ENCODE peak calls at places on chromosome 10, in ten cellular contexts. One of them, this sample, is unnamed.

GRCh38 chr10:112475565-112476233 is 28.7 kb downstream of the VTI1A start:
- DNase-seq in HCT116: no peak
- DNase-seq in body of pancreas: no peak
- DNase-seq in cardiac muscle cell: no peak
- DNase-seq in left ventricle myocardium inferior: no peak
- DNase-seq in lower lobe of right lung: no peak
- DNase-seq in prostate gland: no peak
- DNase-seq in stomach: no peak
- DNase-seq in tibial nerve: no peak
- DNase-seq in endothelial cell of umbilical vein: peak; percentile 37
- DNase-seq in this sample: no peak

GRCh38 chr10:24433705-24434104 is 224.8 kb downstream of the KIAA1217 start:
- DNase-seq in HCT116: no peak
- DNase-seq in body of pancreas: no peak
- DNase-seq in cardiac muscle cell: no peak
- DNase-seq in left ventricle myocardium inferior: no peak
- DNase-seq in lower lobe of right lung: no peak
- DNase-seq in prostate gland: no peak
- DNase-seq in stomach: no peak
- DNase-seq in tibial nerve: no peak
- DNase-seq in endothelial cell of umbilical vein: no peak
- DNase-seq in this sample: no peak

GRCh38 chr10:25934673-25935139 is 677 bp downstream of the MYO3A start:
- DNase-seq in HCT116: no peak
- DNase-seq in body of pancreas: peak; percentile 23
- DNase-seq in cardiac muscle cell: peak; percentile 58
- DNase-seq in left ventricle myocardium inferior: no peak
- DNase-seq in lower lobe of right lung: no peak
- DNase-seq in prostate gland: no peak
- DNase-seq in stomach: no peak
- DNase-seq in tibial nerve: no peak
- DNase-seq in endothelial cell of umbilical vein: no peak
- DNase-seq in this sample: peak; percentile 72

GRCh38 chr10:16803464-16803863 is 13.8 kb downstream of the RSU1 start:
- DNase-seq in HCT116: no peak
- DNase-seq in body of pancreas: no peak
- DNase-seq in cardiac muscle cell: no peak
- DNase-seq in left ventricle myocardium inferior: no peak
- DNase-seq in lower lobe of right lung: no peak
- DNase-seq in prostate gland: no peak
- DNase-seq in stomach: no peak
- DNase-seq in tibial nerve: no peak
- DNase-seq in endothelial cell of umbilical vein: no peak
- DNase-seq in this sample: no peak

GRCh38 chr10:22997102-22997501 is 69.2 kb downstream of the ARMC3 start:
- DNase-seq in HCT116: peak; percentile 19
- DNase-seq in body of pancreas: no peak
- DNase-seq in cardiac muscle cell: peak; percentile 18
- DNase-seq in left ventricle myocardium inferior: no peak
- DNase-seq in lower lobe of right lung: no peak
- DNase-seq in prostate gland: no peak
- DNase-seq in stomach: no peak
- DNase-seq in tibial nerve: no peak
- DNase-seq in endothelial cell of umbilical vein: peak; percentile 7
- DNase-seq in this sample: peak; percentile 60

GRCh38 chr10:49733866-49734265 is 28.3 kb downstream of the OGDHL start:
- DNase-seq in HCT116: no peak
- DNase-seq in body of pancreas: no peak
- DNase-seq in cardiac muscle cell: no peak
- DNase-seq in left ventricle myocardium inferior: no peak
- DNase-seq in lower lobe of right lung: no peak
- DNase-seq in prostate gland: no peak
- DNase-seq in stomach: no peak
- DNase-seq in tibial nerve: no peak
- DNase-seq in endothelial cell of umbilical vein: no peak
- DNase-seq in this sample: peak; percentile 8

GRCh38 chr10:115818015-115818414 is 455.0 kb downstream of the GFRA1 start:
- DNase-seq in HCT116: no peak
- DNase-seq in body of pancreas: no peak
- DNase-seq in cardiac muscle cell: no peak
- DNase-seq in left ventricle myocardium inferior: no peak
- DNase-seq in lower lobe of right lung: no peak
- DNase-seq in prostate gland: no peak
- DNase-seq in stomach: no peak
- DNase-seq in tibial nerve: no peak
- DNase-seq in endothelial cell of umbilical vein: no peak
- DNase-seq in this sample: no peak

GRCh38 chr10:84084342-84084741 is 55.0 kb upstream of the GHITM start:
- DNase-seq in HCT116: no peak
- DNase-seq in body of pancreas: no peak
- DNase-seq in cardiac muscle cell: no peak
- DNase-seq in left ventricle myocardium inferior: no peak
- DNase-seq in lower lobe of right lung: no peak
- DNase-seq in prostate gland: no peak
- DNase-seq in stomach: no peak
- DNase-seq in tibial nerve: no peak
- DNase-seq in endothelial cell of umbilical vein: no peak
- DNase-seq in this sample: no peak

GRCh38 chr10:28054211-28054888 is 55.5 kb upstream of the ODAD2 start:
- DNase-seq in HCT116: peak; percentile 42
- DNase-seq in body of pancreas: no peak
- DNase-seq in cardiac muscle cell: no peak
- DNase-seq in left ventricle myocardium inferior: no peak
- DNase-seq in lower lobe of right lung: no peak
- DNase-seq in prostate gland: no peak
- DNase-seq in stomach: no peak
- DNase-seq in tibial nerve: no peak
- DNase-seq in endothelial cell of umbilical vein: peak; percentile 49
- DNase-seq in this sample: no peak

GRCh38 chr10:48194830-48195229 is 79.7 kb downstream of the FRMPD2 start:
- DNase-seq in HCT116: peak; percentile 47
- DNase-seq in body of pancreas: peak; percentile 11
- DNase-seq in cardiac muscle cell: no peak
- DNase-seq in left ventricle myocardium inferior: no peak
- DNase-seq in lower lobe of right lung: no peak
- DNase-seq in prostate gland: no peak
- DNase-seq in stomach: no peak
- DNase-seq in tibial nerve: no peak
- DNase-seq in endothelial cell of umbilical vein: no peak
- DNase-seq in this sample: no peak
- H3K27me3 ChIP-seq in HCT116: no peaks in the 10 kb centered on the region
- H3K27me3 ChIP-seq in body of pancreas: no peaks in the 10 kb centered on the region
- H3K27me3 ChIP-seq in cardiac muscle cell: no peaks in the 10 kb centered on the region
- H3K27me3 ChIP-seq in left ventricle myocardium inferior: peaks cover 15% of the 10 kb centered on the region
- H3K27me3 ChIP-seq in lower lobe of right lung: peaks cover 4% of the 10 kb centered on the region
- H3K27me3 ChIP-seq in prostate gland: no peaks in the 10 kb centered on the region
- H3K27me3 ChIP-seq in stomach: peaks cover 4% of the 10 kb centered on the region
- H3K27me3 ChIP-seq in tibial nerve: no peaks in the 10 kb centered on the region
- H3K27me3 ChIP-seq in endothelial cell of umbilical vein: no peaks in the 10 kb centered on the region
- H3K27me3 ChIP-seq in this sample: no peaks in the 10 kb centered on the region

DNA sequence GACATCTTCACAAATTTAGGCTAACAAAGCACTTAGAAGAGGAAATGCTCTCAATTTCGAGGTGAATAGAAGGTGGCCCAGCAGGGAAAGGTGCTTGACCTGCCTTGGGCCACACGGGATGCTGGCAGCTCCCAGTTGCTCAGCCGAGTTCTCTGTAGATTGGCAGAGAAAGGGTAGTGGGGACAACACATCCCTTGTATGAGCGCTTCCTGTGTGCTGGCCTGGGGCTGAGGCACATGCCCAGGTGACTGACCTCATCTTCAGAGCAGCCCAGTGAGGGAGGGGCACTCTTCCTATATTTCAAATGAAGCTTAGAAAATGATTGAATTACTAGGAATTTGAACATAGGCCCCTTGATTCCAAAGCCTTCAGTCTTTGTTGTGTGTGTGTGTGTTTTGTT is 20.2 kb downstream of the BAG3 start:
- DNase-seq in HCT116: no peak
- DNase-seq in body of pancreas: no peak
- DNase-seq in cardiac muscle cell: no peak
- DNase-seq in left ventricle myocardium inferior: no peak
- DNase-seq in lower lobe of right lung: no peak
- DNase-seq in prostate gland: no peak
- DNase-seq in stomach: no peak
- DNase-seq in tibial nerve: no peak
- DNase-seq in endothelial cell of umbilical vein: no peak
- DNase-seq in this sample: no peak
- H3K36me3 ChIP-seq in HCT116: peaks cover 37% of the 10 kb centered on the region
- H3K36me3 ChIP-seq in body of pancreas: no peaks in the 10 kb centered on the region
- H3K36me3 ChIP-seq in cardiac muscle cell: peaks cover 46% of the 10 kb centered on the region
- H3K36me3 ChIP-seq in left ventricle myocardium inferior: peaks cover 65% of the 10 kb centered on the region
- H3K36me3 ChIP-seq in lower lobe of right lung: peaks cover 63% of the 10 kb centered on the region
- H3K36me3 ChIP-seq in prostate gland: peaks cover 16% of the 10 kb centered on the region
- H3K36me3 ChIP-seq in stomach: peaks cover 68% of the 10 kb centered on the region
- H3K36me3 ChIP-seq in tibial nerve: peaks cover 20% of the 10 kb centered on the region
- H3K36me3 ChIP-seq in endothelial cell of umbilical vein: peaks cover 24% of the 10 kb centered on the region
- H3K36me3 ChIP-seq in this sample: peaks cover 11% of the 10 kb centered on the region

GRCh38 chr10:62047240-62047897 is 145.9 kb downstream of the ARID5B start:
- DNase-seq in HCT116: no peak
- DNase-seq in body of pancreas: no peak
- DNase-seq in cardiac muscle cell: no peak
- DNase-seq in left ventricle myocardium inferior: no peak
- DNase-seq in lower lobe of right lung: no peak
- DNase-seq in prostate gland: no peak
- DNase-seq in stomach: no peak
- DNase-seq in tibial nerve: no peak
- DNase-seq in endothelial cell of umbilical vein: no peak
- DNase-seq in this sample: no peak

GRCh38 chr10:62048919-62049636 is 147.6 kb downstream of the ARID5B start:
- DNase-seq in HCT116: no peak
- DNase-seq in body of pancreas: peak; percentile 78
- DNase-seq in cardiac muscle cell: peak; percentile 76
- DNase-seq in left ventricle myocardium inferior: peak; percentile 82
- DNase-seq in lower lobe of right lung: peak; percentile 74
- DNase-seq in prostate gland: peak; percentile 85
- DNase-seq in stomach: peak; percentile 74
- DNase-seq in tibial nerve: peak; percentile 85
- DNase-seq in endothelial cell of umbilical vein: peak; percentile 95
- DNase-seq in this sample: peak; percentile 35

GRCh38 chr10:62047960-62048383 is 146.5 kb downstream of the ARID5B start:
- DNase-seq in HCT116: no peak
- DNase-seq in body of pancreas: no peak
- DNase-seq in cardiac muscle cell: no peak
- DNase-seq in left ventricle myocardium inferior: no peak
- DNase-seq in lower lobe of right lung: no peak
- DNase-seq in prostate gland: peak; percentile 56
- DNase-seq in stomach: no peak
- DNase-seq in tibial nerve: no peak
- DNase-seq in endothelial cell of umbilical vein: peak; percentile 42
- DNase-seq in this sample: no peak

GRCh38 chr10:62049815-62050626 is 148.5 kb downstream of the ARID5B start:
- DNase-seq in HCT116: no peak
- DNase-seq in body of pancreas: no peak
- DNase-seq in cardiac muscle cell: no peak
- DNase-seq in left ventricle myocardium inferior: no peak
- DNase-seq in lower lobe of right lung: no peak
- DNase-seq in prostate gland: no peak
- DNase-seq in stomach: no peak
- DNase-seq in tibial nerve: no peak
- DNase-seq in endothelial cell of umbilical vein: peak; percentile 64
- DNase-seq in this sample: no peak

DNA sequence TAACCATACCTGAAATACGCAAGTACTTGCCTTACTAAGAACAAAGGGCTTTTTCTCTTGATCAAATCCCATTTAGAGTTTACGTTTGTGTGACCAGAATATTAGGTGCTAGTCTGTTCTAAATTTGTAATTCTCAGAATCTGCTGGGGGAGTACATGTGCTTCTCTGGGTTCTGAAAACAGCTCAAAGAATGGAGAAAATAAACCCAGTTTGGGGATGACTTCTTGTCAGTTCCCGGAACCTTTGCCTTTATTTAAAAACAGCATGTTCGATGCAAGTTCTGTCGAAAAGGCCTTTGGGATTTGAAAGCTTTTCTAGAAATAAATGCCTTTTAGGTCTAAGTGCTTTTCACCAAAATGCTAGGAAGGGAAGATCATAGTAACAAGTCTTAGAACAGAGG is 147.0 kb downstream of the ARID5B start:
- DNase-seq in HCT116: no peak
- DNase-seq in body of pancreas: no peak
- DNase-seq in cardiac muscle cell: no peak
- DNase-seq in left ventricle myocardium inferior: no peak
- DNase-seq in lower lobe of right lung: no peak
- DNase-seq in prostate gland: no peak
- DNase-seq in stomach: no peak
- DNase-seq in tibial nerve: no peak
- DNase-seq in endothelial cell of umbilical vein: peak; percentile 16
- DNase-seq in this sample: no peak
- H3K4me3 ChIP-seq in HCT116: no peak overlapping the region
- H3K4me3 ChIP-seq in body of pancreas: no peak overlapping the region
- H3K4me3 ChIP-seq in cardiac muscle cell: no peak overlapping the region
- H3K4me3 ChIP-seq in left ventricle myocardium inferior: peak overlapping the region; percentile 68
- H3K4me3 ChIP-seq in lower lobe of right lung: peak overlapping the region; percentile 50
- H3K4me3 ChIP-seq in prostate gland: peak overlapping the region; percentile 32
- H3K4me3 ChIP-seq in stomach: peak overlapping the region; percentile 42
- H3K4me3 ChIP-seq in tibial nerve: peak overlapping the region; percentile 61
- H3K4me3 ChIP-seq in endothelial cell of umbilical vein: no peak overlapping the region
- H3K4me3 ChIP-seq in this sample: no peak overlapping the region

GRCh38 chr10:110172155-110172554 is 35.2 kb upstream of the MXI1 start:
- DNase-seq in HCT116: no peak
- DNase-seq in body of pancreas: no peak
- DNase-seq in cardiac muscle cell: no peak
- DNase-seq in left ventricle myocardium inferior: no peak
- DNase-seq in lower lobe of right lung: no peak
- DNase-seq in prostate gland: no peak
- DNase-seq in stomach: no peak
- DNase-seq in tibial nerve: no peak
- DNase-seq in endothelial cell of umbilical vein: no peak
- DNase-seq in this sample: no peak
- H3K27me3 ChIP-seq in HCT116: peaks cover 22% of the 10 kb centered on the region
- H3K27me3 ChIP-seq in body of pancreas: no peaks in the 10 kb centered on the region
- H3K27me3 ChIP-seq in cardiac muscle cell: no peaks in the 10 kb centered on the region
- H3K27me3 ChIP-seq in left ventricle myocardium inferior: peaks cover 25% of the 10 kb centered on the region
- H3K27me3 ChIP-seq in lower lobe of right lung: peaks cover 29% of the 10 kb centered on the region
- H3K27me3 ChIP-seq in prostate gland: peaks cover 12% of the 10 kb centered on the region
- H3K27me3 ChIP-seq in stomach: peaks cover 67% of the 10 kb centered on the region
- H3K27me3 ChIP-seq in tibial nerve: peaks cover 39% of the 10 kb centered on the region
- H3K27me3 ChIP-seq in endothelial cell of umbilical vein: peaks cover 31% of the 10 kb centered on the region
- H3K27me3 ChIP-seq in this sample: peaks cover 82% of the 10 kb centered on the region

GRCh38 chr10:73855413-73855812 is 18.9 kb downstream of the CAMK2G start:
- DNase-seq in HCT116: no peak
- DNase-seq in body of pancreas: no peak
- DNase-seq in cardiac muscle cell: no peak
- DNase-seq in left ventricle myocardium inferior: no peak
- DNase-seq in lower lobe of right lung: no peak
- DNase-seq in prostate gland: no peak
- DNase-seq in stomach: no peak
- DNase-seq in tibial nerve: no peak
- DNase-seq in endothelial cell of umbilical vein: no peak
- DNase-seq in this sample: peak; percentile 81
- H3K36me3 ChIP-seq in HCT116: peaks cover 8% of the 10 kb centered on the region
- H3K36me3 ChIP-seq in body of pancreas: no peaks in the 10 kb centered on the region
- H3K36me3 ChIP-seq in cardiac muscle cell: peaks cover 11% of the 10 kb centered on the region
- H3K36me3 ChIP-seq in left ventricle myocardium inferior: peaks cover 52% of the 10 kb centered on the region
- H3K36me3 ChIP-seq in lower lobe of right lung: peaks cover 89% of the 10 kb centered on the region
- H3K36me3 ChIP-seq in prostate gland: no peaks in the 10 kb centered on the region
- H3K36me3 ChIP-seq in stomach: peaks cover 92% of the 10 kb centered on the region
- H3K36me3 ChIP-seq in tibial nerve: no peaks in the 10 kb centered on the region
- H3K36me3 ChIP-seq in endothelial cell of umbilical vein: peaks cover 31% of the 10 kb centered on the region
- H3K36me3 ChIP-seq in this sample: peaks cover 15% of the 10 kb centered on the region